ENCODE peak calls at places on chromosomes 7 and 10, in seven cellular contexts. One of them, this sample, is unnamed.

GRCh38 chr7:19373334-19373733 is 228.1 kb upstream of the FERD3L start:
- DNase-seq in CD8-positive, alpha-beta T cell: no peak
- DNase-seq in epithelial cell of esophagus: no peak
- DNase-seq in AG04449: no peak
- DNase-seq in cardiac muscle cell: no peak
- DNase-seq in neural crest cell: no peak
- DNase-seq in fibroblast of lung: no peak
- DNase-seq in this sample: no peak

GRCh38 chr7:24756545-24756988 is 697 bp downstream of the GSDME start:
- DNase-seq in AG04449: no peak
- DNase-seq in neural crest cell: no peak
- DNase-seq in cardiac muscle cell: peak
- DNase-seq in epithelial cell of esophagus: no peak
- DNase-seq in CD8-positive, alpha-beta T cell: no peak
- DNase-seq in fibroblast of lung: no peak
- DNase-seq in this sample: no peak

GRCh38 chr7:85890244-85890811 is 703.5 kb upstream of the SEMA3D start:
- DNase-seq in AG04449: no peak
- DNase-seq in CD8-positive, alpha-beta T cell: no peak
- DNase-seq in cardiac muscle cell: peak
- DNase-seq in epithelial cell of esophagus: peak
- DNase-seq in fibroblast of lung: peak
- DNase-seq in neural crest cell: no peak
- DNase-seq in this sample: no peak

GRCh38 chr10:86968994-86969355 is 693 bp downstream of the ADIRF start:
- DNase-seq in AG04449: no peak
- DNase-seq in fibroblast of lung: no peak
- DNase-seq in CD8-positive, alpha-beta T cell: no peak
- DNase-seq in neural crest cell: no peak
- DNase-seq in cardiac muscle cell: no peak
- DNase-seq in epithelial cell of esophagus: no peak
- DNase-seq in this sample: no peak

GRCh38 chr10:115167716-115168115 is 74.6 kb downstream of the ATRNL1 start:
- DNase-seq in CD8-positive, alpha-beta T cell: no peak
- DNase-seq in neural crest cell: no peak
- DNase-seq in fibroblast of lung: no peak
- DNase-seq in AG04449: no peak
- DNase-seq in epithelial cell of esophagus: peak
- DNase-seq in cardiac muscle cell: no peak
- DNase-seq in this sample: no peak

GRCh38 chr7:74429153-74429747 is 24.5 kb upstream of the GTF2IRD1 start:
- DNase-seq in CD8-positive, alpha-beta T cell: no peak
- DNase-seq in cardiac muscle cell: no peak
- DNase-seq in neural crest cell: no peak
- DNase-seq in epithelial cell of esophagus: no peak
- DNase-seq in fibroblast of lung: peak
- DNase-seq in AG04449: peak
- DNase-seq in this sample: no peak

GRCh38 chr10:17237163-17237562 is 9.1 kb downstream of the VIM start:
- DNase-seq in cardiac muscle cell: no peak
- DNase-seq in epithelial cell of esophagus: no peak
- DNase-seq in neural crest cell: no peak
- DNase-seq in AG04449: no peak
- DNase-seq in fibroblast of lung: no peak
- DNase-seq in CD8-positive, alpha-beta T cell: no peak
- DNase-seq in this sample: no peak

GRCh38 chr7:57651006-57651405 is 201.0 kb downstream of the ZNF716 start:
- DNase-seq in fibroblast of lung: no peak
- DNase-seq in neural crest cell: no peak
- DNase-seq in AG04449: no peak
- DNase-seq in cardiac muscle cell: no peak
- DNase-seq in epithelial cell of esophagus: no peak
- DNase-seq in CD8-positive, alpha-beta T cell: no peak
- DNase-seq in this sample: no peak

GRCh38 chr10:75358835-75359421 is 42.6 kb downstream of the ZNF503 start:
- DNase-seq in epithelial cell of esophagus: peak
- DNase-seq in CD8-positive, alpha-beta T cell: no peak
- DNase-seq in neural crest cell: no peak
- DNase-seq in cardiac muscle cell: no peak
- DNase-seq in fibroblast of lung: peak
- DNase-seq in AG04449: peak
- DNase-seq in this sample: peak

GRCh38 chr10:5945561-5946418 is 31.6 kb downstream of the IL15RA start:
- DNase-seq in neural crest cell: no peak
- DNase-seq in CD8-positive, alpha-beta T cell: no peak
- DNase-seq in epithelial cell of esophagus: peak
- DNase-seq in cardiac muscle cell: no peak
- DNase-seq in AG04449: peak
- DNase-seq in fibroblast of lung: peak
- DNase-seq in this sample: peak

GRCh38 chr7:35015346-35015859 is 21.9 kb downstream of the DPY19L1 start:
- DNase-seq in fibroblast of lung: peak
- DNase-seq in epithelial cell of esophagus: no peak
- DNase-seq in CD8-positive, alpha-beta T cell: no peak
- DNase-seq in cardiac muscle cell: no peak
- DNase-seq in AG04449: no peak
- DNase-seq in neural crest cell: no peak
- DNase-seq in this sample: no peak

GRCh38 chr7:1995426-1995825 is 237.3 kb downstream of the MAD1L1 start:
- DNase-seq in AG04449: no peak
- DNase-seq in neural crest cell: no peak
- DNase-seq in epithelial cell of esophagus: no peak
- DNase-seq in cardiac muscle cell: no peak
- DNase-seq in CD8-positive, alpha-beta T cell: no peak
- DNase-seq in fibroblast of lung: no peak
- DNase-seq in this sample: no peak

GRCh38 chr7:47428052-47428779 is 153.7 kb downstream of the TNS3 start:
- DNase-seq in AG04449: no peak
- DNase-seq in fibroblast of lung: no peak
- DNase-seq in epithelial cell of esophagus: no peak
- DNase-seq in CD8-positive, alpha-beta T cell: no peak
- DNase-seq in cardiac muscle cell: no peak
- DNase-seq in neural crest cell: no peak
- DNase-seq in this sample: no peak

GRCh38 chr10:47028466-47028865 is 117.2 kb downstream of the PTPN20 start:
- DNase-seq in fibroblast of lung: no peak
- DNase-seq in epithelial cell of esophagus: no peak
- DNase-seq in CD8-positive, alpha-beta T cell: no peak
- DNase-seq in cardiac muscle cell: no peak
- DNase-seq in neural crest cell: no peak
- DNase-seq in AG04449: no peak
- DNase-seq in this sample: no peak

GRCh38 chr7:127154958-127155357 is 97.8 kb downstream of the GRM8 start:
- DNase-seq in epithelial cell of esophagus: no peak
- DNase-seq in fibroblast of lung: no peak
- DNase-seq in neural crest cell: no peak
- DNase-seq in AG04449: no peak
- DNase-seq in CD8-positive, alpha-beta T cell: no peak
- DNase-seq in cardiac muscle cell: no peak
- DNase-seq in this sample: no peak

GRCh38 chr10:60456053-60456452 is 66.4 kb upstream of the ANK3 start:
- DNase-seq in CD8-positive, alpha-beta T cell: no peak
- DNase-seq in neural crest cell: no peak
- DNase-seq in fibroblast of lung: peak
- DNase-seq in AG04449: no peak
- DNase-seq in cardiac muscle cell: no peak
- DNase-seq in epithelial cell of esophagus: peak
- DNase-seq in this sample: no peak

GRCh38 chr10:69176823-69177222 is 3.2 kb upstream of the SUPV3L1 start:
- DNase-seq in AG04449: no peak
- DNase-seq in neural crest cell: no peak
- DNase-seq in fibroblast of lung: no peak
- DNase-seq in cardiac muscle cell: no peak
- DNase-seq in CD8-positive, alpha-beta T cell: no peak
- DNase-seq in epithelial cell of esophagus: no peak
- DNase-seq in this sample: no peak

GRCh38 chr10:5146920-5147254 is 38.1 kb downstream of the AKR1C8 start:
- DNase-seq in CD8-positive, alpha-beta T cell: no peak
- DNase-seq in fibroblast of lung: no peak
- DNase-seq in cardiac muscle cell: no peak
- DNase-seq in epithelial cell of esophagus: peak
- DNase-seq in AG04449: no peak
- DNase-seq in neural crest cell: no peak
- DNase-seq in this sample: no peak

GRCh38 chr10:102007802-102008201 is 48.2 kb downstream of the ARMH3 start:
- DNase-seq in epithelial cell of esophagus: no peak
- DNase-seq in AG04449: no peak
- DNase-seq in cardiac muscle cell: no peak
- DNase-seq in fibroblast of lung: no peak
- DNase-seq in neural crest cell: no peak
- DNase-seq in CD8-positive, alpha-beta T cell: no peak
- DNase-seq in this sample: no peak

GRCh38 chr7:77209479-77210139 is 10.0 kb upstream of the FGL2 start:
- DNase-seq in epithelial cell of esophagus: no peak
- DNase-seq in fibroblast of lung: no peak
- DNase-seq in CD8-positive, alpha-beta T cell: no peak
- DNase-seq in neural crest cell: no peak
- DNase-seq in AG04449: no peak
- DNase-seq in cardiac muscle cell: no peak
- DNase-seq in this sample: no peak

GRCh38 chr10:121598261-121599249 is at the start of gene FGFR2:
- DNase-seq in cardiac muscle cell: peak
- DNase-seq in AG04449: no peak
- DNase-seq in neural crest cell: peak
- DNase-seq in CD8-positive, alpha-beta T cell: no peak
- DNase-seq in epithelial cell of esophagus: peak
- DNase-seq in fibroblast of lung: peak
- DNase-seq in this sample: no peak

GRCh38 chr7:41508755-41509154 is 194.1 kb downstream of the INHBA start:
- DNase-seq in fibroblast of lung: no peak
- DNase-seq in epithelial cell of esophagus: peak
- DNase-seq in cardiac muscle cell: no peak
- DNase-seq in CD8-positive, alpha-beta T cell: no peak
- DNase-seq in AG04449: no peak
- DNase-seq in neural crest cell: no peak
- DNase-seq in this sample: no peak

GRCh38 chr10:109981641-109982040 is 26.1 kb upstream of the ADD3 start:
- DNase-seq in fibroblast of lung: peak
- DNase-seq in neural crest cell: no peak
- DNase-seq in AG04449: no peak
- DNase-seq in CD8-positive, alpha-beta T cell: no peak
- DNase-seq in cardiac muscle cell: no peak
- DNase-seq in epithelial cell of esophagus: no peak
- DNase-seq in this sample: no peak

DNA sequence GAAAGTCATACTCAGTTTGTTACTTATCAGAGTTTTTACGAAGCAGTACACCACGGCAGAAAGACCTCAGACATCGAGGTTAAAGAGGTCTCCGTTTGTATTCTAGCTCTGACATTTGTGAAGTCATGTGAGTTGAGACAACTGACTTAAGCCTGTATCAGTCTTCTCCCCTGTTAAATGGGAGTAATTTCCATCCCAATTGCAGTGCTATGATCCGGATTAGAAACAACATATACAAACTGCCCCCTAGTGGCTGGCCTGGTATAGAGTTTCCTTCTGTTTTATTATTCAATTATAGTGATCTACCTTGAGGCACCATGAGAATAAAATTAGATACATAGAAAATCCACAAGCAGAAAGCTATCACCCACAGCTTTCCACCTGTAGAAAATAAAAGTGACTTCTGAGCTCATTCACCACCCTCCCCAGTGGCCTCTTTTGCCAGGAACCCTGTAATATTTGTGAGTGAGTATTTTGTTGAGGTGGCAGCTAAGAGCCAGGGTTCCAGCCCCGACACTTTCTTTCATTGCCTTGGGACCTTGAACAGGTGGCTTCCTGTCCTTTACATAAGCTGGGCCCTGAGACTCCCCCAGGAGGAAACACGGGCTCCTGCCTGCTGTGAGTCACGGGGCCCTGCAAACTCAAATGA is 607.2 kb upstream of the MGMT start:
- DNase-seq in cardiac muscle cell: peak
- DNase-seq in epithelial cell of esophagus: no peak
- DNase-seq in fibroblast of lung: peak
- DNase-seq in AG04449: no peak
- DNase-seq in CD8-positive, alpha-beta T cell: no peak
- DNase-seq in neural crest cell: peak
- DNase-seq in this sample: peak
- TF ChIP-seq CTCF in cardiac muscle cell: peak
- TF ChIP-seq CTCF in epithelial cell of esophagus: peak
- TF ChIP-seq CTCF in fibroblast of lung: no peak
- TF ChIP-seq CTCF in AG04449: no peak
- TF ChIP-seq CTCF in CD8-positive, alpha-beta T cell: peak
- TF ChIP-seq CTCF in neural crest cell: peak
- TF ChIP-seq CTCF in this sample: peak

GRCh38 chr7:134327896-134328295 is 11.2 kb upstream of the SLC35B4 start:
- DNase-seq in epithelial cell of esophagus: peak
- DNase-seq in fibroblast of lung: peak
- DNase-seq in cardiac muscle cell: peak
- DNase-seq in CD8-positive, alpha-beta T cell: peak
- DNase-seq in neural crest cell: peak
- DNase-seq in AG04449: no peak
- DNase-seq in this sample: no peak
- TF ChIP-seq CTCF in epithelial cell of esophagus: peak
- TF ChIP-seq CTCF in fibroblast of lung: peak
- TF ChIP-seq CTCF in cardiac muscle cell: peak
- TF ChIP-seq CTCF in CD8-positive, alpha-beta T cell: peak
- TF ChIP-seq CTCF in neural crest cell: peak
- TF ChIP-seq CTCF in AG04449: peak
- TF ChIP-seq CTCF in this sample: peak

GRCh38 chr7:121605297-121605640 is 209.2 kb upstream of the FAM3C start:
- DNase-seq in epithelial cell of esophagus: peak
- DNase-seq in AG04449: no peak
- DNase-seq in CD8-positive, alpha-beta T cell: no peak
- DNase-seq in neural crest cell: no peak
- DNase-seq in cardiac muscle cell: peak
- DNase-seq in fibroblast of lung: peak
- DNase-seq in this sample: peak
- TF ChIP-seq CTCF in epithelial cell of esophagus: peak
- TF ChIP-seq CTCF in AG04449: no peak
- TF ChIP-seq CTCF in CD8-positive, alpha-beta T cell: no peak
- TF ChIP-seq CTCF in neural crest cell: no peak
- TF ChIP-seq CTCF in cardiac muscle cell: peak
- TF ChIP-seq CTCF in fibroblast of lung: peak
- TF ChIP-seq CTCF in this sample: peak

GRCh38 chr7:42742321-42742720 is 169.5 kb downstream of the C7orf25 start:
- DNase-seq in epithelial cell of esophagus: no peak
- DNase-seq in CD8-positive, alpha-beta T cell: no peak
- DNase-seq in AG04449: no peak
- DNase-seq in cardiac muscle cell: no peak
- DNase-seq in fibroblast of lung: no peak
- DNase-seq in neural crest cell: no peak
- DNase-seq in this sample: no peak

GRCh38 chr7:42746226-42746625 is 165.6 kb downstream of the C7orf25 start:
- DNase-seq in fibroblast of lung: peak
- DNase-seq in AG04449: no peak
- DNase-seq in CD8-positive, alpha-beta T cell: no peak
- DNase-seq in epithelial cell of esophagus: peak
- DNase-seq in cardiac muscle cell: no peak
- DNase-seq in neural crest cell: no peak
- DNase-seq in this sample: peak

GRCh38 chr7:42744746-42745145 is 167.1 kb downstream of the C7orf25 start:
- DNase-seq in fibroblast of lung: no peak
- DNase-seq in AG04449: no peak
- DNase-seq in epithelial cell of esophagus: no peak
- DNase-seq in neural crest cell: no peak
- DNase-seq in CD8-positive, alpha-beta T cell: no peak
- DNase-seq in cardiac muscle cell: no peak
- DNase-seq in this sample: no peak

GRCh38 chr7:42747073-42747472 is 164.8 kb downstream of the C7orf25 start:
- DNase-seq in CD8-positive, alpha-beta T cell: no peak
- DNase-seq in neural crest cell: no peak
- DNase-seq in AG04449: no peak
- DNase-seq in fibroblast of lung: no peak
- DNase-seq in cardiac muscle cell: no peak
- DNase-seq in epithelial cell of esophagus: no peak
- DNase-seq in this sample: peak

GRCh38 chr7:42745357-42746022 is 166.4 kb downstream of the C7orf25 start:
- DNase-seq in AG04449: no peak
- DNase-seq in CD8-positive, alpha-beta T cell: peak
- DNase-seq in epithelial cell of esophagus: peak
- DNase-seq in neural crest cell: peak
- DNase-seq in fibroblast of lung: peak
- DNase-seq in cardiac muscle cell: peak
- DNase-seq in this sample: no peak
- TF ChIP-seq CTCF in AG04449: peak
- TF ChIP-seq CTCF in CD8-positive, alpha-beta T cell: no peak
- TF ChIP-seq CTCF in epithelial cell of esophagus: peak
- TF ChIP-seq CTCF in neural crest cell: peak
- TF ChIP-seq CTCF in fibroblast of lung: peak
- TF ChIP-seq CTCF in cardiac muscle cell: peak
- TF ChIP-seq CTCF in this sample: peak

This sample was measured in foreskin keratinocyte.